ENCODE peak calls at places on chromosomes 3 and 15, in ten cellular contexts. B is GM20000, Q is astrocyte, F is PC-3, I is transverse colon, M is fibroblast of mammary gland, A is foreskin fibroblast, E is dorsolateral prefrontal cortex, T is epithelial cell of esophagus, L is endothelial cell. W is an unnamed sample.

GRCh38 chr3:11037241-11037873 is 44.8 kb downstream of the SLC6A1 start:
- DNase-seq in B (no peak), Q (no peak), F (no peak), I (no peak), M (no peak), A (no peak), E (peak), T (no peak), L (peak), W (no peak)

GRCh38 chr15:73969151-73969759 is 22.8 kb downstream of the STOML1 start:
- DNase-seq in B (no peak), Q (no peak), F (no peak), I (no peak), M (no peak), A (no peak), E (no peak), T (no peak), L (no peak), W (no peak)

GRCh38 chr3:101827211-101828174 is 21.8 kb upstream of the NFKBIZ start:
- DNase-seq in B (peak), Q (peak), F (peak), I (peak), M (peak), A (peak), E (peak), T (peak), L (peak), W (peak)

GRCh38 chr3:115092220-115092791 is 54.8 kb downstream of the ZBTB20 start:
- DNase-seq in B (peak), Q (peak), F (peak), I (peak), M (peak), A (peak), E (peak), T (peak), L (peak), W (peak)

GRCh38 chr3:126358038-126358815 is 1.0 kb upstream of the KLF15 start:
- DNase-seq in B (no peak), Q (no peak), F (no peak), I (no peak), M (peak), A (no peak), E (no peak), T (no peak), L (no peak), W (no peak)

GRCh38 chr3:110528305-110529121 is 543.1 kb upstream of the NECTIN3 start:
- DNase-seq in B (no peak), Q (no peak), F (no peak), I (no peak), M (no peak), A (peak), E (no peak), T (no peak), L (no peak), W (no peak)

GRCh38 chr15:62338497-62338896 is 173.4 kb upstream of the C2CD4B start:
- DNase-seq in B (no peak), Q (no peak), F (no peak), I (no peak), M (no peak), A (no peak), E (no peak), T (no peak), L (no peak), W (no peak)

GRCh38 chr15:42070276-42070965 is 23.9 kb downstream of the PLA2G4D start:
- DNase-seq in B (no peak), Q (no peak), F (no peak), I (no peak), M (no peak), A (no peak), E (no peak), T (no peak), L (no peak), W (no peak)

GRCh38 chr15:75138016-75138999 is 63.4 kb upstream of the C15orf39 start:
- DNase-seq in B (no peak), Q (no peak), F (no peak), I (no peak), M (no peak), A (peak), E (no peak), T (peak), L (no peak), W (peak)

GRCh38 chr3:183122257-183122932 is 23.1 kb upstream of the MCCC1 start:
- DNase-seq in B (peak), Q (peak), F (peak), I (no peak), M (peak), A (peak), E (no peak), T (peak), L (no peak), W (peak)

GRCh38 chr3:182364723-182365650 is 428.3 kb upstream of the ATP11B start:
- DNase-seq in B (no peak), Q (peak), F (peak), I (peak), M (no peak), A (no peak), E (peak), T (peak), L (no peak), W (no peak)

GRCh38 chr15:58608711-58609110 is 140.8 kb downstream of the ADAM10 start:
- DNase-seq in B (no peak), Q (no peak), F (no peak), I (no peak), M (no peak), A (peak), E (no peak), T (no peak), L (no peak), W (no peak)

GRCh38 chr15:23532019-23532418 is 33.5 kb upstream of the MKRN3 start:
- DNase-seq in B (no peak), Q (no peak), F (peak), I (no peak), M (peak), A (peak), E (no peak), T (peak), L (no peak), W (no peak)

GRCh38 chr15:101161656-101162055 is 90.2 kb downstream of the CHSY1 start:
- DNase-seq in B (no peak), Q (no peak), F (no peak), I (no peak), M (no peak), A (no peak), E (no peak), T (no peak), L (no peak), W (no peak)

GRCh38 chr3:153043729-153044314 is 118.2 kb upstream of the RAP2B start:
- DNase-seq in B (no peak), Q (peak), F (peak), I (no peak), M (peak), A (peak), E (no peak), T (peak), L (no peak), W (peak)

GRCh38 chr3:39075910-39076309 is 24.1 kb downstream of the WDR48 start:
- DNase-seq in B (no peak), Q (no peak), F (no peak), I (no peak), M (no peak), A (no peak), E (no peak), T (no peak), L (no peak), W (no peak)

GRCh38 chr3:43346990-43347749 is 60.8 kb downstream of the SNRK start:
- DNase-seq in B (no peak), Q (peak), F (no peak), I (peak), M (no peak), A (no peak), E (no peak), T (no peak), L (no peak), W (no peak)

GRCh38 chr15:83067638-83067962 is 548 bp upstream of the BTBD1 start:
- DNase-seq in B (no peak), Q (no peak), F (no peak), I (no peak), M (no peak), A (no peak), E (no peak), T (no peak), L (no peak), W (no peak)

GRCh38 chr3:101643861-101644613 is 32.9 kb downstream of the ZBTB11 start:
- DNase-seq in B (no peak), Q (peak), F (peak), I (no peak), M (peak), A (peak), E (no peak), T (peak), L (no peak), W (peak)

GRCh38 chr3:194384156-194384555 is 14.6 kb upstream of the LRRC15 start:
- DNase-seq in B (no peak), Q (no peak), F (no peak), I (no peak), M (no peak), A (no peak), E (no peak), T (no peak), L (no peak), W (no peak)

GRCh38 chr15:83283813-83284562 is 476 bp downstream of the BNC1 start:
- DNase-seq in B (peak), Q (no peak), F (no peak), I (no peak), M (no peak), A (peak), E (no peak), T (peak), L (peak), W (no peak)

GRCh38 chr15:31486506-31486905 is 159.9 kb downstream of the KLF13 start:
- DNase-seq in B (no peak), Q (no peak), F (no peak), I (no peak), M (no peak), A (no peak), E (no peak), T (no peak), L (no peak), W (no peak)

GRCh38 chr15:99502182-99502581 is 63.6 kb upstream of the MEF2A start:
- DNase-seq in B (peak), Q (no peak), F (no peak), I (no peak), M (no peak), A (no peak), E (no peak), T (no peak), L (no peak), W (no peak)

GRCh38 chr3:194930439-194931204 is 244.9 kb downstream of the FAM43A start:
- DNase-seq in B (no peak), Q (peak), F (peak), I (no peak), M (peak), A (peak), E (no peak), T (peak), L (peak), W (peak)

GRCh38 chr3:11791339-11792200 is 55.1 kb downstream of the TAMM41 start:
- DNase-seq in B (no peak), Q (no peak), F (peak), I (no peak), M (no peak), A (no peak), E (no peak), T (peak), L (no peak), W (no peak)

GRCh38 chr15:61115679-61116078 is 113.4 kb downstream of the RORA start:
- DNase-seq in B (no peak), Q (peak), F (no peak), I (no peak), M (peak), A (no peak), E (no peak), T (no peak), L (no peak), W (no peak)

GRCh38 chr3:7800006-7800780 is 701.4 kb upstream of the LMCD1 start:
- DNase-seq in B (no peak), Q (no peak), F (peak), I (no peak), M (peak), A (no peak), E (no peak), T (peak), L (no peak), W (peak)
- TF ChIP-seq CTCF in B (no peak), Q (peak), F (peak), I (no peak), M (no peak), A (no peak), E (peak), T (no peak), L (peak), W (no peak)

DNA sequence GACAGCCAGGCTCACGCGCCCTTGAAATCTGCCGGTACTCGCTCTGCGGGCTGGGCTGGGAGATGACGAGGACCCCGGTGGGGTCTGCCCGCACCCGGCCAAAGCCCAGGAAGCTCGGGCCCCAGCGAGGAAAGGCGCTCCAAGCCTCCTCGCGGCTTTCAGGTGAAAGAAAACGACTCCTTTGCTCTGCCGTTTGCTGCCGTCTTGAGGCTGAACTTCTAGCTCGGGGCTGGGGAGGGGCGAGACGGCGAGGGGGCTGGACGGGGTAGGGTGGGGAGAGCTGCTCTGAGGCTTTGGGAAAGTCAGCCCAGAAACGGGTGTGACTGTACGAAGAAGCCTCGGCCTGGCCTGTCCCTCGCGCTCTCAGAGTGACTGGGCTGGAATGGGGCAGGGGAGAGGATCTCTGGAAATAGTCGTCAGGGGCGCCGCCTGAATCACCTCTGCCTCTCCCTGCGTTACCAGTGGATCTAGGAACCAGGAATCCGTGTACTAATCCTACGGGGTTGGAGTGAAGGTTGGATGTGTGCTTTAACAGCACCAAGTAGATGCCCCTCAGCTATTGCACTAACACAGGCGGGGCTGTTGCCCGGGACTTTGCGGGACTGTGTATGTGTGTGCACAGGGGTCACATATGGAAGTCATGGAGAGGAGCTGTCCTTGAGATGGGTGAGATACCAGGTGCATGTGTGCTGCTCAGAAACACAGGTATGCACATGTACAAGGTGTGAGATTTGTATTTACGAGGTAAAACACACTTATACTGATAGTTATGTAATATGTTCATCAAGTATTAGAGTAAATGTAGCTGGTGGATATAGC is 495 bp downstream of the FOXL2NB start:
- DNase-seq in B (no peak), Q (no peak), F (no peak), I (no peak), M (no peak), A (no peak), E (no peak), T (no peak), L (peak), W (no peak)
- TF ChIP-seq CTCF in B (no peak), Q (no peak), F (no peak), I (no peak), M (no peak), A (no peak), E (no peak), T (no peak), L (no peak), W (no peak)

GRCh38 chr15:85414037-85414436 is 33.6 kb downstream of the AKAP13 start:
- DNase-seq in B (no peak), Q (no peak), F (no peak), I (no peak), M (no peak), A (no peak), E (no peak), T (no peak), L (no peak), W (no peak)

GRCh38 chr15:85415779-85416178 is 35.4 kb downstream of the AKAP13 start:
- DNase-seq in B (no peak), Q (no peak), F (peak), I (no peak), M (peak), A (peak), E (no peak), T (no peak), L (no peak), W (no peak)

GRCh38 chr15:85414991-85415390 is 34.6 kb downstream of the AKAP13 start:
- DNase-seq in B (no peak), Q (no peak), F (no peak), I (no peak), M (no peak), A (no peak), E (no peak), T (no peak), L (no peak), W (no peak)

GRCh38 chr15:85412956-85413854 is 32.8 kb downstream of the AKAP13 start:
- DNase-seq in B (peak), Q (peak), F (peak), I (peak), M (peak), A (peak), E (peak), T (peak), L (peak), W (peak)

DNA sequence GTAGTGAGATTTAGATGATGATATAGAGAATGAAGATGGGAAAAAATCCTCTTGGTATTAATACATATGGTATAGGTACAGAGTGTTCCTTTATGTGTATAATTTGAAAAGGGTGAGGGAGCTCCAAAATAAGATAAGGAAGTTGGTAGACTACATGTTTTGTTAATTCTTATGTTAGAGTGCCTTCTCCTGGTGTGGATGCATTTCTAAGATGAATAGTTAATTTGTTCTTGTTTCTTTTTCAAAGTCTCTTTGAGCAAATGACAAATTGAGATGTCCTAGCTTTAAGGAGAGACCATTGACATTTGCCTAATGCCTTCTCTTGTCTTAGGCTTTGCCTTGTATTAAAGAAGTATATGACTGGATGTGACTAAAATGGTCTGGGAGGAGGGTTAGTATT is 34.1 kb downstream of the AKAP13 start:
- DNase-seq in B (peak), Q (no peak), F (peak), I (no peak), M (peak), A (peak), E (no peak), T (peak), L (no peak), W (peak)
- TF ChIP-seq CTCF in B (peak), Q (peak), F (peak), I (no peak), M (peak), A (no peak), E (no peak), T (peak), L (no peak), W (no peak)

DNA sequence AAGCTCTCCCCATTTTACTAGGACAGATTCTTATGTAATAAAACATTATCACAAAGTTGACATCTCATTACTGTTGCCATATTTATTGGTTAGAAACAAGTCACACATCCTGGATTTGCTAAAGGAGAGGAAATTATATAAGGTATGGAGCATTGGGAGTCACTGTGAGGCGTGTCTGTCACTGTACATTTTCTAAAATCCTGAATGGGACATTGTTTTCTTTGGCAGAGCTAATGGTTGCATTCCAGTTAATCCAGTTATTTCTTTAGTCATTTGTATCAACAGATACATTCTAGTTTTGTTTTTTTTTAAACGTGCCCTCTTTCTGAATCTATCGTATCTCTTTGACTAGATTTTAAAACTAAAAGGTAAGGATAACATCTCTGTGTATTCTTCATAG is 70.2 kb upstream of the MITF start:
- DNase-seq in B (no peak), Q (no peak), F (peak), I (no peak), M (no peak), A (no peak), E (no peak), T (peak), L (no peak), W (no peak)
- TF ChIP-seq CTCF in B (no peak), Q (no peak), F (no peak), I (no peak), M (no peak), A (no peak), E (no peak), T (no peak), L (no peak), W (no peak)

GRCh38 chr3:45332901-45333407 is 55.4 kb upstream of the LARS2 start:
- DNase-seq in B (no peak), Q (no peak), F (no peak), I (no peak), M (no peak), A (no peak), E (no peak), T (no peak), L (no peak), W (no peak)
- TF ChIP-seq CTCF in B (no peak), Q (no peak), F (no peak), I (no peak), M (no peak), A (no peak), E (no peak), T (no peak), L (no peak), W (no peak)